ENCODE peak calls at places on chromosomes 13 and 19, in eight cellular contexts. F is kidney, C is NCI-H1436, K is body of pancreas, W is stomach, N is NT2/D1, M is NCI-H69, U is testis. X is an unnamed sample.
A peak's percentile ranks its signal among the peaks of the same experiment; 100 is the strongest.

GRCh38 chr13:99057310-99057975 is 79.6 kb upstream of the DOCK9 start:
- DNase-seq in F (no peak), C (no peak), K (no peak), W (no peak), N (no peak), M (no peak), U (no peak), X (no peak)

GRCh38 chr13:30841161-30841560 is 64.9 kb upstream of the MEDAG start:
- DNase-seq in F (no peak), C (no peak), K (no peak), W (no peak), N (no peak), M (no peak), U (no peak), X (no peak)

GRCh38 chr19:2627855-2628254 is 74.6 kb downstream of the GNG7 start:
- DNase-seq in F (no peak), C (no peak), K (no peak), W (no peak), N (no peak), M (no peak), U (no peak), X (no peak)

GRCh38 chr19:5255602-5256231 is 84.9 kb downstream of the PTPRS start:
- DNase-seq in F (peak; percentile 12), C (no peak), K (no peak), W (no peak), N (no peak), M (no peak), U (no peak), X (no peak)

GRCh38 chr13:51453959-51454703 is 1.3 kb upstream of the INTS6 start:
- DNase-seq in F (no peak), C (no peak), K (peak; percentile 40), W (no peak), N (no peak), M (peak; percentile 55), U (peak; percentile 42), X (no peak)

GRCh38 chr13:106595623-106596022 is 27.7 kb upstream of the ARGLU1 start:
- DNase-seq in F (no peak), C (no peak), K (no peak), W (no peak), N (no peak), M (no peak), U (peak; percentile 42), X (no peak)

GRCh38 chr19:1512671-1513491 is at the start of gene ADAMTSL5:
- DNase-seq in F (no peak), C (no peak), K (peak; percentile 45), W (peak; percentile 60), N (no peak), M (peak; percentile 61), U (no peak), X (peak; percentile 87)

GRCh38 chr13:114029866-114030625 is 56.2 kb upstream of the C13orf46 start:
- DNase-seq in F (no peak), C (no peak), K (no peak), W (no peak), N (no peak), M (no peak), U (no peak), X (no peak)

GRCh38 chr13:29937836-29938235 is 87.4 kb upstream of the UBL3 start:
- DNase-seq in F (no peak), C (no peak), K (no peak), W (no peak), N (no peak), M (peak; percentile 37), U (no peak), X (no peak)